ENCODE peak calls at places on chromosomes 13 and 19, in five cellular contexts. X, S, F, D and M are unnamed samples.

GRCh38 chr19:41530184-41530534 is 45.8 kb upstream of the CEACAM21 start:
- DNase-seq in X (no peak), F (no peak), S (no peak), D (no peak), M (no peak)

GRCh38 chr13:39253774-39254173 is 215.5 kb downstream of the NHLRC3 start:
- DNase-seq in D (no peak), X (peak), F (no peak), S (no peak), M (no peak)

GRCh38 chr19:13995017-13995728 is 10.9 kb downstream of the RFX1 start:
- DNase-seq in F (no peak), S (no peak), X (peak), D (no peak), M (no peak)

GRCh38 chr19:39514840-39515550 is at the start of gene SELENOV:
- DNase-seq in F (peak), X (no peak), D (no peak), S (peak), M (no peak)

GRCh38 chr13:88979465-88980180 is 1308.5 kb downstream of the SLITRK5 start:
- DNase-seq in S (no peak), X (no peak), F (peak), D (no peak), M (no peak)

GRCh38 chr13:27775943-27776342 is 16.3 kb upstream of the GSX1 start:
- DNase-seq in D (no peak), X (no peak), S (no peak), F (no peak), M (no peak)

GRCh38 chr19:41308450-41309224 is 1.3 kb upstream of the CCDC97 start:
- DNase-seq in F (peak), S (peak), X (peak), D (peak), M (peak)

GRCh38 chr13:27022571-27023311 is 148.9 kb downstream of the USP12 start:
- DNase-seq in D (peak), X (peak), S (peak), F (no peak), M (no peak)

GRCh38 chr13:108463365-108463764 is 166.0 kb upstream of the MYO16 start:
- DNase-seq in X (peak), D (no peak), S (no peak), F (no peak), M (peak)

GRCh38 chr13:102373221-102373620 is 28.6 kb downstream of the FGF14 start:
- DNase-seq in S (no peak), X (no peak), F (no peak), D (no peak), M (no peak)

GRCh38 chr13:102012299-102013293 is 389.3 kb downstream of the FGF14 start:
- DNase-seq in S (no peak), X (no peak), F (no peak), D (no peak), M (no peak)

GRCh38 chr13:34412295-34412694 is 529.8 kb upstream of the NBEA start:
- DNase-seq in S (no peak), D (no peak), X (no peak), F (no peak), M (no peak)

GRCh38 chr13:42140494-42140893 is 92.0 kb downstream of the DGKH start:
- DNase-seq in D (no peak), F (no peak), S (no peak), X (no peak), M (no peak)

GRCh38 chr19:1098177-1099051 is 3.2 kb upstream of the POLR2E start:
- DNase-seq in S (no peak), F (no peak), X (peak), D (peak), M (no peak)

GRCh38 chr19:15640904-15641597 is 354 bp downstream of the CYP4F3 start:
- DNase-seq in S (no peak), F (no peak), X (no peak), D (peak), M (no peak)

GRCh38 chr19:40177286-40178070 is 13.7 kb upstream of the MAP3K10 start:
- DNase-seq in S (no peak), X (no peak), F (no peak), D (no peak), M (no peak)

GRCh38 chr13:99757756-99758464 is 213.7 kb downstream of the ZIC5 start:
- DNase-seq in D (no peak), X (no peak), S (no peak), F (no peak), M (no peak)

GRCh38 chr13:24802074-24802473 is 38.1 kb downstream of the RNF17 start:
- DNase-seq in X (no peak), D (no peak), S (no peak), F (no peak), M (no peak)

GRCh38 chr13:64684685-64685431 is 2545.3 kb downstream of the PCDH9 start:
- DNase-seq in S (no peak), X (peak), F (no peak), D (no peak), M (no peak)

GRCh38 chr19:46720516-46721239 is 3.8 kb upstream of the PRKD2 start:
- DNase-seq in X (no peak), S (no peak), F (no peak), D (no peak), M (no peak)

GRCh38 chr13:97275265-97275664 is 53.1 kb downstream of the MBNL2 start:
- DNase-seq in D (peak), S (no peak), X (peak), F (no peak), M (no peak)

GRCh38 chr13:26967119-26968038 is 204.2 kb downstream of the USP12 start:
- DNase-seq in X (no peak), D (no peak), S (no peak), F (peak), M (no peak)

GRCh38 chr13:44575741-44576395 is at the start of gene TSC22D1:
- DNase-seq in D (no peak), F (peak), S (no peak), X (peak), M (no peak)

GRCh38 chr19:55071913-55072312 is 3.8 kb upstream of the EPS8L1 start:
- DNase-seq in S (no peak), D (no peak), X (no peak), F (no peak), M (no peak)

GRCh38 chr19:55068803-55069136 is 5.8 kb upstream of the RDH13 start:
- DNase-seq in D (no peak), X (no peak), F (no peak), S (no peak), M (no peak)

GRCh38 chr19:55069137-55069858 is 6.3 kb upstream of the RDH13 start:
- DNase-seq in S (peak), D (no peak), F (peak), X (no peak), M (no peak)

GRCh38 chr19:55069859-55070225 is 5.8 kb upstream of the EPS8L1 start:
- DNase-seq in S (no peak), F (no peak), D (no peak), X (no peak), M (no peak)

GRCh38 chr19:55070755-55071502 is 4.7 kb upstream of the EPS8L1 start:
- DNase-seq in F (no peak), X (peak), S (peak), D (no peak), M (no peak)
- TF ChIP-seq MXI1 in F (no peak), X (no peak), S (no peak), D (no peak), M (no peak)

GRCh38 chr19:8986296-8986695 is 23.9 kb downstream of the MUC16 start:
- DNase-seq in S (no peak), D (no peak), X (no peak), F (no peak), M (no peak)

GRCh38 chr19:8988204-8988603 is 22.0 kb downstream of the MUC16 start:
- DNase-seq in F (no peak), S (peak), D (no peak), X (no peak), M (no peak)
- TF ChIP-seq MXI1 in F (no peak), S (no peak), D (no peak), X (no peak), M (no peak)

GRCh38 chr19:11205939-11206570 is 8.7 kb upstream of the KANK2 start:
- DNase-seq in F (no peak), X (no peak), D (no peak), S (no peak), M (peak)

GRCh38 chr19:11204076-11204602 is 6.8 kb upstream of the KANK2 start:
- DNase-seq in X (no peak), S (no peak), F (no peak), D (no peak), M (no peak)

GRCh38 chr19:11202488-11203193 is 5.3 kb upstream of the KANK2 start:
- DNase-seq in S (no peak), X (no peak), D (no peak), F (no peak), M (no peak)

GRCh38 chr19:11203194-11204075 is 6.1 kb upstream of the KANK2 start:
- DNase-seq in S (peak), D (peak), F (peak), X (peak), M (no peak)

DNA sequence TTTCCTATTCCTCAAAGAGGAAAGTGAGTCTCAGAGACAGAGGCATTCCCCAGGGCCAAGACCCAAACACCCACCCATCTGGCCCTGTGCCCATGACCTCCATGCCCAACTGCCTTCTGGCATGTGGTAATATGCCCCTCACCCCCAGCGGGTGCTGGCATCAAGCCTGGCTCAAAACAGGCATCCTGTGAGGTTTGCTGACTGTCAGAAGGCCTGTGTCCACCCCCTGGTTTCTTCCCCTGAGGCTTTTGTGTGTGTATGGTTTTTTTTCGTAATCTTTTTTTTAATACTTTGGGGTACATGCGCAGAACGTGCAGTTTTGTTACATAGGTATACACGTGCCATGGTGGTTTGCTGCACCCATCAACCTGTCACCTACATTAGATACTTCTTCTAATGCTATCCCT is 7.6 kb upstream of the KANK2 start:
- DNase-seq in X (no peak), S (no peak), D (no peak), F (peak), M (peak)
- TF ChIP-seq MXI1 in X (no peak), S (no peak), D (no peak), F (no peak), M (no peak)

GRCh38 chr13:74026753-74027152 is 107.5 kb downstream of the KLF12 start:
- DNase-seq in X (peak), F (no peak), D (no peak), S (no peak), M (peak)
- TF ChIP-seq MXI1 in X (no peak), F (no peak), D (no peak), S (no peak), M (no peak)

GRCh38 chr19:33859016-33859415 is 62.3 kb downstream of the KCTD15 start:
- DNase-seq in F (no peak), S (no peak), X (no peak), D (no peak), M (no peak)

GRCh38 chr19:33861950-33862349 is 65.3 kb downstream of the KCTD15 start:
- DNase-seq in S (no peak), X (no peak), D (no peak), F (no peak), M (no peak)

GRCh38 chr19:33862991-33863390 is 66.3 kb downstream of the KCTD15 start:
- DNase-seq in D (no peak), X (no peak), F (peak), S (no peak), M (no peak)

GRCh38 chr19:33863436-33863835 is 66.8 kb downstream of the KCTD15 start:
- DNase-seq in F (no peak), D (no peak), X (no peak), S (no peak), M (no peak)

DNA sequence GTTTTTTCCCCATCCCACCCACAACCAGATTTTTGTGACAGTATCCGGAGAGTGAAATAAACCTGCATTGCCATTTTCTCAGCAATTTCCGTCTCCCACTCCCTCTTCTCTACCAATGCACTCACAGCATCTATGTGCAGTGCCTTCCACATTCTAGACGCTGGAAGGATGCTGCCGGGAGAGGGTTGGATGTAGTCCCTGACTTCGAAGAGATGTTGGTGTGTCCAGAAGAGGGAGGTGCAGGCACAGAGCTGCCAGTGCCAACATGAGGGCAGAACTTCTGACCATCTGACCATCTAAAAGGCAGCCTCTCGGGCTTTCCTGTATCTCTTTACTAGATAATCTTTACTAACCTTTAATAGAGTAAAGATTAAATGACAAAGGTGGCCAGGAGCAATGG is 64.0 kb downstream of the KCTD15 start:
- DNase-seq in X (no peak), D (no peak), F (no peak), S (no peak), M (no peak)
- TF ChIP-seq MXI1 in X (no peak), D (no peak), F (no peak), S (no peak), M (no peak)

GRCh38 chr19:48444933-48445194 is 919 bp upstream of the GRWD1 start:
- DNase-seq in D (no peak), S (no peak), F (no peak), X (no peak), M (no peak)

GRCh38 chr19:48443731-48444128 is 2.1 kb upstream of the GRWD1 start:
- DNase-seq in F (no peak), S (no peak), D (no peak), X (no peak), M (no peak)

GRCh38 chr19:48442116-48443035 is 3.4 kb upstream of the GRWD1 start:
- DNase-seq in D (no peak), F (no peak), X (no peak), S (no peak), M (no peak)

GRCh38 chr19:48444129-48444932 is 1.5 kb upstream of the GRWD1 start:
- DNase-seq in X (no peak), D (no peak), S (no peak), F (peak), M (no peak)

DNA sequence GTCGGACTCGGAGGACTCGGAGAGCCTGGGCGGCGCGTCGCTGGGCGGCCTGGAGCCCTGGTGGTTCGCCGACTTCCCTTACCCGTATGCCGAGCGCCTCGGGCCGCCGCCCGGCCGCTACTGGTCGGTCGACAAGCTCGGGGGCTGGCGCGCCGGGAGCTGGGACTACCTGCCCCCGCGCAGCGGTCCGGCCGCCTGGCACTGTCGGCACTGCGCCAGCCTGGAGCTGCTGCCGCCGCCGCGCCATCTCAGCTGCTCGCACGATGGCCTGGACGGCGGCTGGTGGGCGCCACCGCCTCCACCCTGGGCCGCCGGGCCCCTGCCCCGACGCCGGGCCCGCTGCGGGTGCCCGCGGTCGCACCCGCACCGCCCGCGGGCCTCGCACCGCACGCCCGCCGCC is 2.5 kb upstream of the GRWD1 start:
- DNase-seq in F (no peak), D (no peak), S (no peak), X (no peak), M (no peak)
- TF ChIP-seq MXI1 in F (no peak), D (no peak), S (no peak), X (no peak), M (no peak)

DNA sequence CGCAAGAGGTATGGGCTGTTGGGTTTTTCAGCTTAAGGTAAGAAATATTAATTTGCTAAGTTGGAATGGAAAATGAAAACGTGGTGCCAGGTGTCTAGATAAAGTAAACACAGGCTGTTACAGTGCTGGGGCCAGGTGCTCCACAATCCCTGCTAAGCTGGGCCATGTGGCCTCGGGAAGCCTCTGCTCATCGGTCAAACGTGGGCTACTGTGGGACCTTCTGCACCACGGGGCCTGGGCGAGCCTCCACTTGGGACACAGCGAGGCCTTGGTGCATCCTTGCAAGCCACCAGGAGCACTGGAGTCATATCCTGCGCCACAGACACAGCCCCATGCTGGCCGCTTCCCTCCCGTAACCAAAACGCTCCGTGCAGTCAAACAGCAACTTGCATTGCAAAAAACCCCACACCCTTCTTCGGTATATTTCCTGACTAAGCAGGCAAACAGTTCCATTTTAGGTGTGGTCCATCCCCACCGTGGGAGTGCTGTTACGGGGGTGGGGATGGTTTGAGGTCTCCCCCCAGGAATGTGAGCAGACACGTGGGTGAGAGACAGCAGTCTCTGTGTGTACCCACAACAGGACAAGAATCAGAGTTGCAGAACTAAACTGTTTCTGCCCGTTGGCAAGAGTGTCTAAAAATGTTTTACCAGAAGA is 96.3 kb upstream of the SOX1 start:
- DNase-seq in D (no peak), S (no peak), F (no peak), X (no peak), M (no peak)
- TF ChIP-seq MXI1 in D (no peak), S (no peak), F (no peak), X (no peak), M (no peak)

GRCh38 chr13:30572859-30573275 is 44.9 kb upstream of the USPL1 start:
- DNase-seq in F (peak), S (no peak), D (peak), X (peak), M (peak)

GRCh38 chr13:30581582-30581981 is 36.1 kb upstream of the USPL1 start:
- DNase-seq in D (peak), X (peak), S (peak), F (no peak), M (no peak)

GRCh38 chr13:30576528-30576927 is 41.2 kb upstream of the USPL1 start:
- DNase-seq in F (no peak), D (peak), S (peak), X (peak), M (no peak)

GRCh38 chr13:30580852-30581502 is 36.7 kb upstream of the USPL1 start:
- DNase-seq in S (no peak), X (no peak), D (no peak), F (no peak), M (no peak)

GRCh38 chr13:30577381-30577780 is 40.3 kb upstream of the USPL1 start:
- DNase-seq in F (no peak), D (peak), X (peak), S (peak), M (peak)
- TF ChIP-seq MXI1 in F (no peak), D (no peak), X (no peak), S (no peak), M (no peak)

GRCh38 chr13:85698236-85698635 is 101.0 kb downstream of the SLITRK6 start:
- DNase-seq in D (no peak), F (no peak), S (no peak), X (peak), M (no peak)
- TF ChIP-seq MXI1 in D (no peak), F (no peak), S (no peak), X (no peak), M (no peak)

GRCh38 chr13:73107970-73108369 is 49.2 kb downstream of the KLF5 start:
- DNase-seq in X (no peak), F (no peak), S (no peak), D (no peak), M (no peak)
- TF ChIP-seq MXI1 in X (no peak), F (no peak), S (no peak), D (no peak), M (no peak)